ENCODE peak calls at places on chromosomes 11 and 22, in six cellular contexts. K is ovary, M is IMR-90, Q is esophagus muscularis mucosa, T is HCT116, O is right lobe of liver. G is an unnamed sample. For H3K4me1, the result is how much of the 10 kb centered on the place peaks cover.

GRCh38 chr22:29973269-29973668 is 90.3 kb downstream of the MTMR3 start:
- DNase-seq in K (no peak), M (no peak), Q (no peak), T (no peak), O (no peak), G (no peak)

GRCh38 chr11:13335319-13335718 is 57.7 kb downstream of the BMAL1 start:
- DNase-seq in K (peak), M (peak), Q (no peak), T (no peak), O (peak), G (no peak)

GRCh38 chr11:64181506-64182411 is 4.2 kb upstream of the STIP1 start:
- DNase-seq in K (peak), M (peak), Q (peak), T (peak), O (peak), G (peak)

GRCh38 chr22:50723991-50724390 is 14.0 kb upstream of the ACR start:
- DNase-seq in K (no peak), M (peak), Q (no peak), T (no peak), O (no peak), G (peak)

GRCh38 chr22:38694049-38694448 is 6.7 kb downstream of the JOSD1 start:
- DNase-seq in K (no peak), M (no peak), Q (no peak), T (no peak), O (no peak), G (peak)

GRCh38 chr11:10076458-10077141 is 217.4 kb downstream of the SBF2 start:
- DNase-seq in K (peak), M (peak), Q (no peak), T (peak), O (peak), G (peak)

GRCh38 chr11:14242198-14242597 is 116.8 kb downstream of the RRAS2 start:
- DNase-seq in K (no peak), M (no peak), Q (no peak), T (no peak), O (no peak), G (no peak)

GRCh38 chr11:16240687-16241086 is 115.7 kb downstream of the SOX6 start:
- DNase-seq in K (no peak), M (no peak), Q (no peak), T (no peak), O (no peak), G (no peak)

GRCh38 chr11:36354221-36355003 is 58.3 kb downstream of the PRR5L start:
- DNase-seq in K (no peak), M (peak), Q (peak), T (no peak), O (no peak), G (no peak)

GRCh38 chr11:131600591-131600990 is 230.2 kb downstream of the NTM start:
- DNase-seq in K (no peak), M (no peak), Q (no peak), T (no peak), O (no peak), G (no peak)

GRCh38 chr22:45683248-45683647 is 11.6 kb downstream of the ATXN10 start:
- DNase-seq in K (no peak), M (no peak), Q (no peak), T (no peak), O (no peak), G (no peak)

GRCh38 chr11:16669799-16670415 is 68.5 kb upstream of the C11orf58 start:
- DNase-seq in K (no peak), M (peak), Q (no peak), T (peak), O (no peak), G (no peak)

GRCh38 chr11:34633990-34634725 is 13.3 kb downstream of the EHF start:
- DNase-seq in K (no peak), M (peak), Q (no peak), T (no peak), O (no peak), G (no peak)

GRCh38 chr11:131668867-131669780 is 298.7 kb downstream of the NTM start:
- DNase-seq in K (no peak), M (peak), Q (no peak), T (peak), O (no peak), G (no peak)

GRCh38 chr11:12243511-12243910 is 133.1 kb downstream of the MICAL2 start:
- DNase-seq in K (no peak), M (no peak), Q (no peak), T (no peak), O (no peak), G (no peak)

GRCh38 chr11:75135021-75135650 is 15.8 kb upstream of the SLCO2B1 start:
- DNase-seq in K (no peak), M (no peak), Q (no peak), T (no peak), O (no peak), G (no peak)

DNA sequence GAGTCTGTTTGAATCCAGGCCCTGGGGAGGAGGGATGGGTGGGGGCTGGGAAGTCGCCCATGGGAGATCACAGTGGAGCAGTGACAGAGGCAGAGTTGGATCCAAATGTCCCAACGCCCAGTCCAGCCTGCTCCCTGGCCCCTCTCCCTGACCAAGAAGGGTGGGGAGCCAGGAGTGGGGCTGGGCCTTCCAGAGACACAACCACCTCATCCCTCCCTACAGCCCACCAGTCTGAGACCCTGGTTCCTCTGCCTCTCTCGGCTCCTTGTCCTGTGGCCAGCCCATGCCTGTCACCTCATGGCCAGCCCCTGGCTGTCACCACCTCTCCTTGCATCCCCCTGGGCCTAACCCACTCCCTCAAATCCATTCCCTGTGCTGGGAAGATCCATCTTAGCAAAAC is 71.2 kb upstream of the PRR5 start:
- DNase-seq in K (no peak), M (no peak), Q (no peak), T (no peak), O (no peak), G (no peak)
- H3K4me1 ChIP-seq in K (under half), M (under half), Q (under half), T (under half), O (under half), G (under half)

DNA sequence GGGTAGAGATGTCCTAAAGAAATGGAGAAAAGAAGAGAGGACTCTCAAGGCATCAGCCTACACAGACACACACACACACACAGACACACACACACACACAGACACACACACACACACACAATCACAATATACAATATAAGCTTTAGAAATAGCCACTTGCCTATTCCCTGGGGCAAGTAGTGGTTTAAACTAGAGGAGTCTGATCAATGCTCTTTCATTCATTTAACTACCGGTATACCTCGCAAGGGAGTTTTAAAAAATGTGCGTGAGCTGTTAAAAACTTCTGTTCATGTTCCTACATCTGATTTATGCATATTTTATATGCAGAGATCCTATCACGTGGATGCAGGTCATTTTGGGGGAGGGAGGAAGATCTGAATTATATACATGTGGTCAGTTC is 56.7 kb downstream of the SYT13 start:
- DNase-seq in K (no peak), M (no peak), Q (no peak), T (no peak), O (no peak), G (no peak)
- TF ChIP-seq POLR2A in K (no peak), M (no peak), Q (no peak), T (no peak), O (no peak), G (no peak)

GRCh38 chr11:119320593-119321524 is 3.9 kb upstream of the MCAM start:
- DNase-seq in K (peak), M (peak), Q (peak), T (no peak), O (peak), G (peak)
- H3K27ac ChIP-seq in K (peak), M (peak), Q (peak), T (no peak), O (peak), G (peak)

GRCh38 chr22:40083794-40084193 is 89.0 kb downstream of the FAM83F start:
- DNase-seq in K (no peak), M (no peak), Q (no peak), T (no peak), O (no peak), G (no peak)
- H3K4me1 ChIP-seq in K (under half), M (under half), Q (under half), T (under half), O (under half), G (under half)

GRCh38 chr11:67510023-67510345 is 2.0 kb upstream of the CDK2AP2 start:
- DNase-seq in K (no peak), M (peak), Q (no peak), T (no peak), O (no peak), G (no peak)

GRCh38 chr11:67507242-67507890 is 596 bp downstream of the CDK2AP2 start:
- DNase-seq in K (peak), M (peak), Q (no peak), T (peak), O (peak), G (peak)

GRCh38 chr11:67507891-67508485 is at the start of gene CDK2AP2:
- DNase-seq in K (peak), M (peak), Q (peak), T (peak), O (peak), G (peak)

GRCh38 chr11:67506426-67507032 is 1.4 kb upstream of the PITPNM1 start:
- DNase-seq in K (no peak), M (no peak), Q (no peak), T (no peak), O (no peak), G (no peak)

GRCh38 chr11:67508486-67509121 is 642 bp upstream of the CDK2AP2 start:
- DNase-seq in K (peak), M (peak), Q (peak), T (peak), O (peak), G (peak)
- TF ChIP-seq POLR2A in K (peak), M (peak), Q (peak), T (peak), O (peak), G (peak)

GRCh38 chr11:66333896-66334604 is 2.2 kb downstream of the RIN1 start:
- DNase-seq in K (peak), M (no peak), Q (no peak), T (no peak), O (no peak), G (no peak)

GRCh38 chr11:66336234-66337102 is at the start of gene RIN1:
- DNase-seq in K (peak), M (peak), Q (no peak), T (peak), O (no peak), G (peak)

GRCh38 chr11:66335531-66336233 is 552 bp downstream of the RIN1 start:
- DNase-seq in K (peak), M (peak), Q (no peak), T (no peak), O (no peak), G (no peak)

GRCh38 chr11:66333220-66333877 is 2.9 kb downstream of the RIN1 start:
- DNase-seq in K (peak), M (no peak), Q (no peak), T (no peak), O (no peak), G (no peak)

GRCh38 chr11:66334605-66335442 is 1.4 kb downstream of the RIN1 start:
- DNase-seq in K (peak), M (no peak), Q (no peak), T (no peak), O (no peak), G (no peak)
- H3K27ac ChIP-seq in K (no peak), M (peak), Q (no peak), T (peak), O (no peak), G (peak)

DNA sequence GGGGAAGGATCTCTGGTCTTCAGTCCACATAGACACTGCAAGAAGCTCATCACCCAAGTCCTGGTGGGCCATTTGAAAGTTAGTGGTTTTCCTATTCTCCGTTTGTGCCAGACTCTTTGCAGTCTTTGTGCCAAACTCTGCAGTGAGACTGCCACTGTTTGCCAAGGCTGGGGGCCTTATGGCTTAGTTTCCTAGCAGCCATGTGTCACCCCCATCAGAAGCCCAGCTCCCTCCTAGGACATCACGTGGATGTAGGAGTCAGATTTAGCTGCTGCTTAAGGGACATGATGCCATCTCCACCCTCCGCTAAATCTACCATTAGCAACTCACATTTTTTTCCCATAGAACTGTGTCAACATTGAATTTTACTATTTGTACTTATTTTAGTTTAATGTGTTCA is 220.0 kb downstream of the C11orf91 start:
- DNase-seq in K (no peak), M (no peak), Q (no peak), T (no peak), O (no peak), G (no peak)
- H3K4me1 ChIP-seq in K (under half), M (under half), Q (under half), T (under half), O (under half), G (under half)

GRCh38 chr11:65182258-65183170 is 786 bp downstream of the CAPN1 start:
- DNase-seq in K (peak), M (no peak), Q (no peak), T (peak), O (peak), G (peak)
- TF ChIP-seq POLR2A in K (no peak), M (no peak), Q (no peak), T (no peak), O (no peak), G (no peak)

GRCh38 chr11:129251067-129251466 is 58.9 kb upstream of the ARHGAP32 start:
- DNase-seq in K (no peak), M (peak), Q (no peak), T (no peak), O (no peak), G (no peak)

GRCh38 chr11:129249351-129249750 is 57.2 kb upstream of the ARHGAP32 start:
- DNase-seq in K (no peak), M (peak), Q (no peak), T (no peak), O (no peak), G (no peak)

GRCh38 chr11:129249923-129250322 is 57.8 kb upstream of the ARHGAP32 start:
- DNase-seq in K (no peak), M (no peak), Q (no peak), T (no peak), O (no peak), G (no peak)

GRCh38 chr11:129248618-129249017 is 56.5 kb upstream of the ARHGAP32 start:
- DNase-seq in K (no peak), M (peak), Q (no peak), T (no peak), O (no peak), G (no peak)

GRCh38 chr11:129247129-129247528 is 55.0 kb upstream of the ARHGAP32 start:
- DNase-seq in K (no peak), M (peak), Q (no peak), T (no peak), O (no peak), G (no peak)
- H3K27ac ChIP-seq in K (no peak), M (no peak), Q (no peak), T (peak), O (no peak), G (no peak)

DNA sequence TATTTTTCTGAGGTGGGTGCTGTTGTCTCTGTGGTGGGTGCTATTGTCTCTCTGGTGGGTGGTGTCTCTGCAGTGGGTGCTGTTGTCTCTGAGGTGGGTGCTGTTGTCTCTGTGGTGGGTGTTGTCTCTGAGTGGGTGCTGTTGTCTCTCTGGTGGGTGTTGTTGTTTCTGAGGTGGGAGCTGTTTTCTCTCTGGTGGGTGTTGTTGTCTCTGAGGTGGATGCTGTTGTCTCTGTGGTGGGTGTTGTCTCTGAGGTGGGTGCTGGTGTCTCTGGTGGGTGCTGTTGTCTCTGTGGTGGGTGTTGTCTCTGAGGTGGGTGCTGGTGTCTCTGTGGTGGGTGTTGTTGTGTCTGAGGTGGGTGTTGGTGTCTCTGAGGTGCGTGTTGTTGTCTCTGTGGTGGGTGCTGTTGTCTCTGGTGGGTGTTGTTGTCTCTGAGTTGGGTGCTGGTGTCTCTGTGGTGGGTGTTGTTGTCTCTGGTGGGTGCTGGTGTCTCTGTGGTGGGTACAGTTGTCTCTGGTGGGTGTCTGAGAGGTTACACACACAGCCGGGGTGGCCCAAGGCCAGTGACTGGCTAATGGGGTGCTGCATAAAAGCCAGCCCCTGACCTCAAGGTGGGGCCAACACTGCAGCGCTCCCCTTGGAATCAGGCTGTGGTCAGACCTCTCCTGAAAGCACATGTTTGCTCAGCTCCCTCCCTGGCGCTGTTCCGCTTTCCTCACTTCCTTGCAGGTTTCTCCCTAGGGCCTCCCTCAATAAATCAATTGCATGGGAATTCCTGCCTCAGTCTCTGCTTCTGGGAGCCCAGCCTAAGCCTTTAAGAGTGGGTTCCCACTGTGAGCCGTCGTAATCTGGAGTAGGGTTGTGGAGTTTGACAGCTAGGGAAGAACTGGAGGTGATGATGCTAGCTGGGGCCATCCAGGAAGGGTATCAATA is 31.0 kb upstream of the XBP1 start:
- DNase-seq in K (no peak), M (no peak), Q (no peak), T (no peak), O (no peak), G (no peak)
- H3K4me1 ChIP-seq in K (under half), M (under half), Q (under half), T (under half), O (under half), G (under half)

G was measured in Peyer's patch.